ENCODE peak calls at places on chromosomes 6 and 20, in four cellular contexts. X is breast epithelium, J is cardiac muscle cell, O is progenitor cell of endocrine pancreas. R is an unnamed sample.

GRCh38 chr6:90197854-90198496 is 98.7 kb downstream of the BACH2 start:
- DNase-seq in O (no peak), X (no peak), J (no peak), R (no peak)

GRCh38 chr20:38671186-38671585 is 53.1 kb upstream of the SLC32A1 start:
- DNase-seq in J (peak; percentile 54), O (no peak), X (no peak), R (no peak)

GRCh38 chr6:149060985-149061760 is 256.3 kb upstream of the TAB2 start:
- DNase-seq in O (no peak), J (no peak), X (no peak), R (no peak)

GRCh38 chr20:47317127-47317895 is 39.2 kb downstream of the ZMYND8 start:
- DNase-seq in J (no peak), X (peak; percentile 65), O (no peak), R (no peak)

GRCh38 chr6:142863981-142864380 is 81.0 kb downstream of the HIVEP2 start:
- DNase-seq in J (no peak), X (no peak), O (no peak), R (no peak)

GRCh38 chr6:88232753-88233152 is 66.6 kb upstream of the CNR1 start:
- DNase-seq in O (no peak), X (no peak), J (no peak), R (no peak)

GRCh38 chr20:36093025-36093803 is 61.3 kb upstream of the EPB41L1 start:
- DNase-seq in X (peak; percentile 72), O (no peak), J (peak; percentile 25), R (no peak)

GRCh38 chr6:108677357-108677756 is 116.6 kb downstream of the FOXO3 start:
- DNase-seq in O (no peak), J (no peak), X (no peak), R (no peak)

GRCh38 chr6:145815875-145816274 is 1.3 kb upstream of the FBXO30 start:
- DNase-seq in J (no peak), X (no peak), O (no peak), R (no peak)

GRCh38 chr20:1631309-1632227 is 11.8 kb upstream of the SIRPB1 start:
- DNase-seq in J (no peak), O (no peak), X (no peak), R (no peak)

GRCh38 chr20:1364106-1364505 is 28.7 kb downstream of the FKBP1A start:
- DNase-seq in X (no peak), O (no peak), J (no peak), R (no peak)

GRCh38 chr6:166470029-166470862 is 87.5 kb upstream of the MPC1 start:
- DNase-seq in O (no peak), J (no peak), X (no peak), R (no peak)

GRCh38 chr6:33798343-33798848 is 5.4 kb downstream of the MLN start:
- DNase-seq in J (no peak), X (no peak), O (no peak), R (no peak)

GRCh38 chr20:16864958-16865357 is 116.8 kb downstream of the OTOR start:
- DNase-seq in O (no peak), J (no peak), X (no peak), R (no peak)

GRCh38 chr6:157925771-157926170 is 55.9 kb upstream of the SYNJ2 start:
- DNase-seq in X (no peak), J (no peak), O (no peak), R (no peak)

GRCh38 chr6:81767163-81768000 is 14.9 kb upstream of the TENT5A start:
- DNase-seq in J (no peak), X (no peak), O (no peak), R (no peak)

GRCh38 chr6:134379599-134379998 is 61.7 kb upstream of the SGK1 start:
- DNase-seq in J (no peak), X (no peak), O (no peak), R (no peak)

GRCh38 chr6:77740380-77740779 is 87.5 kb downstream of the MEI4 start:
- DNase-seq in X (no peak), O (no peak), J (no peak), R (no peak)

GRCh38 chr20:11454966-11455799 is 462.5 kb upstream of the BTBD3 start:
- DNase-seq in O (no peak), X (no peak), J (peak; percentile 5), R (no peak)

GRCh38 chr6:63510353-63510686 is 62.0 kb upstream of the LOC128125822 start:
- DNase-seq in O (no peak), J (no peak), X (no peak), R (no peak)

GRCh38 chr6:85580878-85581267 is 12.8 kb downstream of the SNX14 start:
- DNase-seq in X (no peak), O (no peak), J (no peak), R (no peak)

GRCh38 chr20:62685781-62686555 is 22.7 kb upstream of the NTSR1 start:
- DNase-seq in J (peak; percentile 23), X (no peak), O (no peak), R (no peak)

GRCh38 chr20:36407196-36407733 is 101.1 kb downstream of the DLGAP4 start:
- DNase-seq in J (no peak), O (no peak), X (no peak), R (no peak)

GRCh38 chr20:45779011-45779915 is 12.4 kb downstream of the WFDC3 start:
- DNase-seq in J (no peak), X (peak; percentile 95), O (no peak), R (no peak)

GRCh38 chr20:22805970-22806369 is 221.6 kb upstream of the FOXA2 start:
- DNase-seq in O (no peak), J (no peak), X (no peak), R (no peak)

GRCh38 chr20:22808628-22809027 is 224.3 kb upstream of the FOXA2 start:
- DNase-seq in J (no peak), X (no peak), O (no peak), R (no peak)

GRCh38 chr20:22807646-22808045 is 223.3 kb upstream of the FOXA2 start:
- DNase-seq in X (peak; percentile 78), J (no peak), O (no peak), R (no peak)

GRCh38 chr20:22805219-22805618 is 220.8 kb upstream of the FOXA2 start:
- DNase-seq in O (peak; percentile 22), J (peak; percentile 67), X (peak; percentile 71), R (no peak)

GRCh38 chr20:22807045-22807444 is 222.7 kb upstream of the FOXA2 start:
- DNase-seq in O (no peak), X (no peak), J (no peak), R (no peak)
- TF ChIP-seq CTCF in O (no peak), X (no peak), J (no peak), R (no peak)

GRCh38 chr20:23399568-23400241 is 21.6 kb downstream of the NAPB start:
- DNase-seq in X (no peak), O (no peak), J (peak; percentile 22), R (no peak)
- TF ChIP-seq CTCF in X (no peak), O (peak; percentile 15), J (no peak), R (no peak)

GRCh38 chr20:31517373-31517772 is 3.1 kb downstream of the HM13 start:
- DNase-seq in O (peak; percentile 30), J (no peak), X (no peak), R (no peak)
- TF ChIP-seq CTCF in O (peak; percentile 25), J (peak; percentile 28), X (no peak), R (no peak)

GRCh38 chr6:43817192-43817591 is 47.2 kb downstream of the VEGFA start:
- DNase-seq in J (peak; percentile 62), O (no peak), X (no peak), R (no peak)
- TF ChIP-seq CTCF in J (peak; percentile 38), O (peak; percentile 43), X (no peak), R (no peak)

DNA sequence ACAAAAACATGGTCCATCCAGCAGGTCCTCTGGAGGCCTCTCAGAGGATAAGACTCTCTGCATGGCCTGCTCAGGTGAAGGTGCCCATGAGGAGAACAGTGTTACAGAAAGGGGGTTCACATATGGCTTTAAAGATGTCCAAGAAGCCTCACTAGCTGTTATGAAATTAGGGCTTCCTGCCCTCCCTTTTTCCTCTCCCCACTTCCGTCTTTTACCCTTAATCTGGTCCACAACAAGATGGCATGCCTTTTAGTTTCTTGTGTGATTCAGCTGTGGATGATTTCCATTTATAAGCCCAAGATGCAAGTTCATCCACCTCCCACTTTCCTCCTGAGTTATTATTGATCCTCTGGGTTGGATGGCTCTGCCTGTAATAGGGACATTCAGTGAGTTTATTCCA is 14.0 kb downstream of the GCNT2 start:
- DNase-seq in O (no peak), J (no peak), X (no peak), R (no peak)
- TF ChIP-seq CTCF in O (no peak), J (no peak), X (no peak), R (no peak)

GRCh38 chr6:27476090-27476489 is 3.2 kb upstream of the ZNF184 start:
- DNase-seq in J (no peak), O (no peak), X (no peak), R (no peak)

GRCh38 chr6:27479319-27480182 is 6.6 kb upstream of the ZNF184 start:
- DNase-seq in O (peak; percentile 69), X (peak; percentile 63), J (peak; percentile 75), R (peak; percentile 93)

GRCh38 chr6:27477318-27478013 is 4.6 kb upstream of the ZNF184 start:
- DNase-seq in X (no peak), J (no peak), O (no peak), R (no peak)

GRCh38 chr6:27478141-27478705 is 5.3 kb upstream of the ZNF184 start:
- DNase-seq in X (no peak), O (no peak), J (no peak), R (no peak)

GRCh38 chr6:27478706-27479318 is 5.9 kb upstream of the ZNF184 start:
- DNase-seq in X (peak; percentile 92), J (peak; percentile 76), O (peak; percentile 72), R (peak; percentile 62)
- TF ChIP-seq CTCF in X (no peak), J (no peak), O (no peak), R (no peak)

R was measured in mesothelial cell of epicardium.